ENCODE peak calls at places on chromosomes 11 and 22, in nine cellular contexts. I is immature natural killer cell; K is NCI-H446 treated with DMSO at 0.1 percent for 48 hours; J is EL; U is nephron progenitor cell; R is NCI-H510A treated with DMSO at 0.1 percent for 48 hours; Z is cardiac fibroblast; M is activated naive CD8-positive, alpha-beta T cell treated with anti-CD3 and anti-CD28 coated beads, Interleukin-2, amount 50 U/mL, for 24 hours; O is GM19239. E is an unnamed sample.

GRCh38 chr11:57458410-57459111 is 1.8 kb upstream of the RTN4RL2 start:
- DNase-seq in Z (peak; percentile 29), U (peak; percentile 80), K (peak; percentile 72), M (peak; percentile 75), O (no peak), I (peak; percentile 45), J (peak; percentile 55), R (peak; percentile 21), E (peak; percentile 67)

GRCh38 chr22:40036591-40037225 is 42.0 kb downstream of the FAM83F start:
- DNase-seq in K (peak; percentile 24), O (peak; percentile 65), Z (peak; percentile 82), R (peak; percentile 42), J (peak; percentile 70), M (peak; percentile 67), I (peak; percentile 35), U (peak; percentile 73), E (peak; percentile 67)

GRCh38 chr22:24205438-24206189 is 24.3 kb downstream of the SUSD2 start:
- DNase-seq in J (no peak), R (no peak), O (no peak), K (no peak), I (no peak), Z (no peak), U (no peak), M (no peak), E (no peak)

GRCh38 chr11:118886681-118887111 is 3.0 kb downstream of the CXCR5 start:
- DNase-seq in O (no peak), J (no peak), R (no peak), U (no peak), Z (no peak), I (no peak), M (no peak), K (no peak), E (no peak)

GRCh38 chr11:75474878-75475766 is 42.1 kb upstream of the KLHL35 start:
- DNase-seq in K (no peak), U (peak; percentile 77), Z (peak; percentile 71), M (peak; percentile 73), I (peak; percentile 26), R (peak; percentile 24), J (peak; percentile 76), O (no peak), E (no peak)

GRCh38 chr11:85595285-85595884 is 31.8 kb downstream of the DLG2 start:
- DNase-seq in I (peak; percentile 42), K (peak; percentile 45), M (no peak), R (peak; percentile 30), U (no peak), O (no peak), J (peak; percentile 54), Z (peak; percentile 73), E (peak; percentile 36)

GRCh38 chr11:67302571-67303131 is 679 bp upstream of the SSH3 start:
- DNase-seq in K (no peak), R (peak; percentile 76), M (no peak), J (no peak), O (no peak), U (peak; percentile 48), I (peak; percentile 50), Z (peak; percentile 23), E (no peak)

GRCh38 chr11:60699282-60699681 is at the start of gene MS4A8:
- DNase-seq in M (no peak), I (no peak), O (no peak), U (no peak), R (no peak), K (no peak), Z (no peak), J (no peak), E (no peak)

GRCh38 chr11:27722945-27723344 is 22.7 kb upstream of the BDNF start:
- DNase-seq in I (no peak), Z (no peak), R (no peak), K (no peak), M (no peak), J (no peak), O (no peak), U (peak; percentile 26), E (no peak)

GRCh38 chr11:85779956-85780640 is 30.8 kb downstream of the SYTL2 start:
- DNase-seq in Z (no peak), M (no peak), I (no peak), R (no peak), J (peak; percentile 44), O (no peak), U (peak; percentile 6), K (no peak), E (no peak)

GRCh38 chr11:27404427-27404826 is 41.4 kb upstream of the CCDC34 start:
- DNase-seq in J (no peak), Z (no peak), R (no peak), I (no peak), U (no peak), O (no peak), K (no peak), M (no peak), E (no peak)

GRCh38 chr22:32308191-32308590 is 49.5 kb upstream of the RFPL3 start:
- DNase-seq in R (no peak), M (no peak), U (no peak), J (no peak), I (no peak), K (no peak), Z (no peak), O (no peak), E (no peak)

GRCh38 chr11:73520358-73521061 is 77.4 kb downstream of the FAM168A start:
- DNase-seq in Z (no peak), O (no peak), U (no peak), J (no peak), I (no peak), K (peak; percentile 53), M (no peak), R (no peak), E (peak; percentile 75)

GRCh38 chr11:122655527-122656072 is at the start of gene UBASH3B:
- DNase-seq in U (peak; percentile 78), K (peak; percentile 82), J (peak; percentile 94), I (peak; percentile 59), O (peak; percentile 52), Z (peak; percentile 88), R (no peak), M (peak; percentile 76), E (no peak)

GRCh38 chr11:66327171-66328035 is 8.8 kb downstream of the RIN1 start:
- DNase-seq in J (peak; percentile 86), M (no peak), Z (peak; percentile 81), U (no peak), O (no peak), I (no peak), R (no peak), K (no peak), E (no peak)

GRCh38 chr22:29149841-29150555 is 55.7 kb upstream of the EMID1 start:
- DNase-seq in R (no peak), K (no peak), Z (no peak), I (no peak), U (no peak), O (no peak), M (no peak), J (no peak), E (no peak)

GRCh38 chr11:6587360-6587953 is 16.0 kb downstream of the RRP8 start:
- DNase-seq in J (no peak), K (peak; percentile 66), Z (no peak), I (no peak), U (no peak), R (peak; percentile 3), M (no peak), O (no peak), E (no peak)

GRCh38 chr22:37647928-37648327 is 8.5 kb downstream of the SH3BP1 start:
- DNase-seq in M (no peak), R (no peak), O (no peak), I (no peak), K (no peak), Z (no peak), U (no peak), J (no peak), E (no peak)

GRCh38 chr11:68649851-68650555 is 34.3 kb upstream of the GAL start:
- DNase-seq in U (no peak), Z (no peak), O (no peak), R (no peak), I (no peak), M (no peak), J (no peak), K (no peak), E (no peak)

GRCh38 chr11:1192741-1193325 is 30.0 kb upstream of the MUC5B start:
- DNase-seq in M (no peak), J (no peak), I (no peak), Z (no peak), U (no peak), O (no peak), R (no peak), K (no peak), E (no peak)

GRCh38 chr22:39240841-39241631 is 3.7 kb downstream of the PDGFB start:
- DNase-seq in U (peak; percentile 43), K (no peak), O (no peak), J (peak; percentile 13), M (peak; percentile 40), I (no peak), Z (peak; percentile 25), R (peak; percentile 79), E (no peak)

GRCh38 chr11:94768602-94769511 is 701 bp downstream of the AMOTL1 start:
- DNase-seq in K (no peak), R (peak; percentile 54), J (peak; percentile 48), Z (no peak), M (peak; percentile 5), O (no peak), U (peak; percentile 71), I (peak; percentile 28), E (no peak)

GRCh38 chr11:2574043-2574552 is 125.7 kb downstream of the KCNQ1OT1 start:
- DNase-seq in U (no peak), J (no peak), Z (no peak), R (no peak), K (no peak), O (no peak), M (no peak), I (no peak), E (no peak)

GRCh38 chr11:62544521-62545436 is 1.8 kb downstream of the AHNAK start:
- DNase-seq in I (no peak), Z (peak; percentile 45), M (peak; percentile 41), U (peak; percentile 35), K (no peak), J (peak; percentile 36), O (no peak), R (no peak), E (no peak)

GRCh38 chr11:130706572-130706971 is 209.7 kb downstream of the SNX19 start:
- DNase-seq in M (no peak), R (no peak), Z (no peak), K (no peak), O (no peak), I (no peak), U (no peak), J (peak; percentile 64), E (no peak)

GRCh38 chr11:15194671-15195415 is 80.1 kb downstream of the INSC start:
- DNase-seq in O (no peak), M (no peak), Z (no peak), J (peak; percentile 23), U (no peak), R (no peak), I (no peak), K (no peak), E (no peak)

GRCh38 chr11:67178878-67179277 is 59.8 kb downstream of the KDM2A start:
- DNase-seq in M (no peak), J (peak; percentile 71), O (no peak), U (no peak), Z (peak; percentile 31), I (no peak), K (no peak), R (no peak), E (no peak)